ENCODE peak calls at places on chromosomes 4 and X, in six cellular contexts. Z is fibroblast of lung, V is IMR-90, L is endodermal cell, X is mesendoderm, W is K562. Q is an unnamed sample.

GRCh38 chr4:16875487-16875886 is 23.0 kb downstream of the LDB2 start:
- DNase-seq in Z (peak; percentile 31), V (peak; percentile 94), L (no peak), X (peak; percentile 74), W (no peak), Q (peak; percentile 96)

GRCh38 chr4:98504091-98504490 is 154.3 kb downstream of the TSPAN5 start:
- DNase-seq in Z (no peak), V (no peak), L (no peak), X (no peak), W (no peak), Q (no peak)

GRCh38 chrX:113950081-113950678 is 633.7 kb upstream of the HTR2C start:
- DNase-seq in Z (no peak), V (no peak), L (no peak), X (peak; percentile 13), W (no peak), Q (no peak)

GRCh38 chr4:94363136-94363655 is 20.6 kb upstream of the HPGDS start:
- DNase-seq in Z (no peak), V (no peak), L (no peak), X (no peak), W (no peak), Q (peak; percentile 29)

GRCh38 chr4:156472624-156473023 is 499.0 kb downstream of the PDGFC start:
- DNase-seq in Z (no peak), V (no peak), L (no peak), X (no peak), W (no peak), Q (peak; percentile 64)

GRCh38 chrX:3711331-3711917 is 2.0 kb downstream of the PRKX start:
- DNase-seq in Z (no peak), V (no peak), L (no peak), X (no peak), W (peak; percentile 16), Q (no peak)

GRCh38 chrX:24837966-24838365 is 144.2 kb downstream of the POLA1 start:
- DNase-seq in Z (no peak), V (no peak), L (no peak), X (no peak), W (no peak), Q (no peak)

GRCh38 chrX:41095962-41096955 is 11.0 kb downstream of the USP9X start:
- DNase-seq in Z (peak; percentile 22), V (no peak), L (no peak), X (no peak), W (no peak), Q (no peak)

GRCh38 chr4:128275351-128275750 is 12.3 kb downstream of the PGRMC2 start:
- DNase-seq in Z (no peak), V (peak; percentile 67), L (no peak), X (no peak), W (no peak), Q (peak; percentile 63)

GRCh38 chr4:190020790-190021717 is 6.0 kb downstream of the FRG2 start:
- DNase-seq in Z (peak; percentile 27), V (peak; percentile 29), L (peak; percentile 88), X (peak; percentile 90), W (peak; percentile 56), Q (peak; percentile 7)

GRCh38 chr4:1683371-1683902 is 676 bp downstream of the FAM53A start:
- DNase-seq in Z (peak; percentile 83), V (peak; percentile 88), L (no peak), X (peak; percentile 55), W (no peak), Q (peak; percentile 85)

GRCh38 chr4:1278336-1278670 is 11.4 kb upstream of the MAEA start:
- DNase-seq in Z (no peak), V (peak; percentile 28), L (no peak), X (no peak), W (no peak), Q (peak; percentile 22)

GRCh38 chr4:915041-915474 is 17.1 kb downstream of the GAK start:
- DNase-seq in Z (no peak), V (no peak), L (no peak), X (no peak), W (no peak), Q (no peak)

GRCh38 chr4:1718095-1718850 is 2.9 kb downstream of the TMEM129 start:
- DNase-seq in Z (no peak), V (no peak), L (no peak), X (no peak), W (no peak), Q (no peak)

GRCh38 chr4:66943117-66943516 is 602.2 kb downstream of the CENPC start:
- DNase-seq in Z (no peak), V (no peak), L (no peak), X (no peak), W (no peak), Q (no peak)

GRCh38 chr4:126794363-126794762 is 838.4 kb upstream of the INTU start:
- DNase-seq in Z (peak; percentile 48), V (peak; percentile 68), L (no peak), X (no peak), W (no peak), Q (peak; percentile 63)

GRCh38 chrX:47581731-47582647 is at the start of gene TIMP1:
- DNase-seq in Z (peak; percentile 93), V (peak; percentile 93), L (peak; percentile 91), X (peak; percentile 94), W (peak; percentile 92), Q (peak; percentile 88)

GRCh38 chr4:185479507-185479971 is 8.0 kb upstream of the CCDC110 start:
- DNase-seq in Z (no peak), V (no peak), L (no peak), X (no peak), W (no peak), Q (no peak)

GRCh38 chr4:185481390-185481789 is 9.9 kb upstream of the CCDC110 start:
- DNase-seq in Z (no peak), V (no peak), L (no peak), X (no peak), W (no peak), Q (no peak)

DNA sequence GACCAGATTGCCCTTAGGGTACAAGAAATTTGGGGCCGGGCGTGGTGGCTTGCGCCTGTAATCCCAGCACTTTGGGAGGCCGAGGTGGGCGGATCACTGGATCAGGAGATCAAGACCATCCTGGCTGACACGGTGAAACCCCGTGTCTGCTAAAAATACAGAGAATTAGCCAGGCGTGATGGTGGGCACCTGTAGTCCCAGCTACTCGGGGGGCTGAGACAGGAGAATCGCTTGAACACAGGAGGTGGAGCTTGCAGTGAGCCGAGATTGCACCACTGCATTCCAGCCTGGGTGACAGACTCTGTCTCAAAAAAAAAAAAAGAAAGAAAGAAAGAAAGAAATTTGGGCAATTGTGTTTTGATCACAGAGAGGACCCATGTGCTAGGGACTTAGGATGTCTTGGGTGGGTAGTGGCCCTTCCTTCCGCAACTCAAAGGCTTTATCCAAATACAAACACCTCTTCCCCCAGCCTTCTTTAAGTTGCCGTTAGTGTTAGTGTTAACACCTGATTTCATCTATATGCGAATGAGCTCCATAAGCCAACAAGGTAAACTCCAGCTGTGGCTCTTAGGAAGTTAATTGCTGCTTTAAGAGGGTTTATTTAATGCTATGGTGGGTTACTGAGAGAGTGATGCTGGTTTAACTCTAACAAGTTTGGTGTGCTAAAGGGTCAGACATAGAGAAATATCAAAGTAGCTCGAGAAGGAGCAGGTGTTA is 8.6 kb upstream of the CCDC110 start:
- DNase-seq in Z (no peak), V (no peak), L (peak; percentile 47), X (peak; percentile 49), W (no peak), Q (no peak)
- H3K9ac ChIP-seq in Z (no peak overlapping the region), V (no peak overlapping the region), L (no peak overlapping the region), X (no peak overlapping the region), W (no peak overlapping the region), Q (no peak overlapping the region)

GRCh38 chr4:113633467-113633866 is 128.1 kb downstream of the CAMK2D start:
- DNase-seq in Z (no peak), V (no peak), L (no peak), X (no peak), W (no peak), Q (no peak)

GRCh38 chr4:113636877-113637276 is 124.7 kb downstream of the CAMK2D start:
- DNase-seq in Z (peak; percentile 71), V (peak; percentile 62), L (no peak), X (peak; percentile 60), W (peak; percentile 22), Q (peak; percentile 92)

GRCh38 chr4:113635739-113636437 is 125.7 kb downstream of the CAMK2D start:
- DNase-seq in Z (peak; percentile 64), V (peak; percentile 86), L (no peak), X (no peak), W (no peak), Q (peak; percentile 90)

GRCh38 chr4:113636438-113636818 is 125.1 kb downstream of the CAMK2D start:
- DNase-seq in Z (no peak), V (no peak), L (no peak), X (peak; percentile 54), W (no peak), Q (no peak)

DNA sequence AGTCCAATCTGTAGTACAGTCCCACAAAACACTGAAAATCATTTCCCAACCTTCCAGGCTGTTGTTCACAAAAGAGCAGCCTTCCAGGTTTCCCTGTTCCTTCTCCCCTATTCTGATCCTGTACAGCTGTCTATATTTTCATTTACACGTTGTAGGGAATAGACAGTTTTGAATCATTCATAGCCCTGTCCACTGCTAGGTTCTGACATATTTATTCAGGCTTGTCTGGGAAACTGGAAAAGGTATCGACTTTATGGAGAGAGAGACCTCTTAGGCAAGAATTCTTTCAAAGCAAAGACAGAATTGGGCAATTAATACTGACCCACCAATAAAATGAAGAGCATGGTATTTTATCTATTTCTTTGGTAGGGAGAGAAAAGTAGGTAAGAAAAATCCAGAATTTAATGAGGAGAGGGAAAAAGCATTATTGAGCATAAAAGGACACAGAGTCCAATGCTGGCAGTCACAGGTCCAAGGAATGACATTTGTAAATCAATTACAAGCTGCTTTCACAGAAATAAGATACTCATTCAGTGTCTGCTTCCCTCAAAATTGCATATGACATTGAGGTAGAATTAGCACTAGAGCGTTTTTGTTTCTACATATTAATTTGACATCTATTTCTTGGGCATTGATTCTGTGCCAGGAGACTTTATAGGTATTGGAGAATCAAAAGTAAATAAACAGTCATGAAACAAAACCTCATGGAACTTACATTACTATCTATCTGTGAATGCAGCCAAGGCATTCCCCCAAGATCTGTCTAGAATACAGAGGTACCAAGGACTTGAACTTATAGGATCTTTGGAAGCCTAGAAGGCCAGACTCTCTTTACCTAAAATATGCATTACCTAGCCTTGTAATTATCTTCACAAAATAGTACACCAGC is 127.2 kb downstream of the CAMK2D start:
- DNase-seq in Z (no peak), V (no peak), L (no peak), X (no peak), W (no peak), Q (no peak)
- H3K4me3 ChIP-seq in Z (no peak overlapping the region), V (no peak overlapping the region), L (no peak overlapping the region), X (no peak overlapping the region), W (no peak overlapping the region), Q (no peak overlapping the region)

GRCh38 chr4:152981278-152981677 is 45.2 kb downstream of the FHDC1 start:
- DNase-seq in Z (no peak), V (peak; percentile 15), L (no peak), X (no peak), W (no peak), Q (peak; percentile 89)
- H3K9ac ChIP-seq in Z (no peak overlapping the region), V (no peak overlapping the region), L (no peak overlapping the region), X (no peak overlapping the region), W (no peak overlapping the region), Q (peak overlapping the region; percentile 53)

GRCh38 chrX:49040376-49040955 is 2.7 kb downstream of the TFE3 start:
- DNase-seq in Z (peak; percentile 23), V (peak; percentile 25), L (no peak), X (no peak), W (no peak), Q (no peak)

GRCh38 chrX:49042581-49043219 is 457 bp downstream of the TFE3 start:
- DNase-seq in Z (no peak), V (no peak), L (no peak), X (no peak), W (peak; percentile 5), Q (no peak)

GRCh38 chrX:49041683-49042529 is 1.3 kb downstream of the TFE3 start:
- DNase-seq in Z (peak; percentile 56), V (peak; percentile 73), L (peak; percentile 62), X (peak; percentile 75), W (peak; percentile 14), Q (peak; percentile 52)

GRCh38 chrX:49043220-49043986 is at the start of gene TFE3:
- DNase-seq in Z (peak; percentile 99), V (peak; percentile 98), L (peak; percentile 98), X (peak; percentile 99), W (peak; percentile 91), Q (peak; percentile 95)

GRCh38 chrX:49043987-49044281 is 777 bp upstream of the TFE3 start:
- DNase-seq in Z (no peak), V (no peak), L (no peak), X (no peak), W (no peak), Q (no peak)
- H3K4me3 ChIP-seq in Z (peak overlapping the region; percentile 11), V (no peak overlapping the region), L (peak overlapping the region; percentile 67), X (no peak overlapping the region), W (peak overlapping the region; percentile 37), Q (no peak overlapping the region)